ENCODE peak calls at places on chromosomes 2 and 18, in ten cellular contexts. E is GDM1, Y is GM23248, I is AML-193, L is IMR-90, Z is HAP-1, U is activated T-cell treated with anti-CD3 and anti-CD28 coated beads for 1 hour, V is activated B cell treated with CpG ODN at 0.5 μM for 24 hours, A is endodermal cell, J is nephron progenitor cell. P is an unnamed sample.

GRCh38 chr18:13616041-13616440 is 110.3 kb downstream of the FAM210A start:
- DNase-seq in E (no peak), Y (no peak), I (no peak), L (no peak), Z (no peak), U (no peak), V (no peak), A (no peak), J (no peak), P (no peak)

GRCh38 chr18:12990662-12990976 is 543 bp upstream of the CEP192 start:
- DNase-seq in E (no peak), Y (no peak), I (no peak), L (no peak), Z (no peak), U (no peak), V (no peak), A (no peak), J (no peak), P (no peak)

GRCh38 chr18:13915973-13916372 is 637 bp upstream of the MC2R start:
- DNase-seq in E (no peak), Y (no peak), I (no peak), L (no peak), Z (no peak), U (no peak), V (no peak), A (no peak), J (no peak), P (no peak)

GRCh38 chr2:120818441-120818920 is 82.8 kb downstream of the GLI2 start:
- DNase-seq in E (no peak), Y (peak), I (no peak), L (peak), Z (no peak), U (no peak), V (no peak), A (no peak), J (no peak), P (peak)

GRCh38 chr2:135337066-135337465 is 194.0 kb downstream of the ZRANB3 start:
- DNase-seq in E (no peak), Y (no peak), I (no peak), L (no peak), Z (peak), U (no peak), V (no peak), A (no peak), J (no peak), P (no peak)

GRCh38 chr2:164917296-164917903 is 37.9 kb downstream of the SLC38A11 start:
- DNase-seq in E (no peak), Y (peak), I (no peak), L (peak), Z (peak), U (no peak), V (no peak), A (peak), J (peak), P (no peak)

GRCh38 chr18:24190590-24190989 is 51.7 kb downstream of the CABYR start:
- DNase-seq in E (no peak), Y (no peak), I (no peak), L (no peak), Z (no peak), U (no peak), V (no peak), A (no peak), J (no peak), P (no peak)

GRCh38 chr2:108909275-108909823 is 79.7 kb downstream of the EDAR start:
- DNase-seq in E (no peak), Y (no peak), I (no peak), L (no peak), Z (no peak), U (no peak), V (no peak), A (peak), J (no peak), P (no peak)

GRCh38 chr2:138034536-138034935 is 70.3 kb downstream of the HNMT start:
- DNase-seq in E (no peak), Y (no peak), I (no peak), L (no peak), Z (no peak), U (no peak), V (no peak), A (no peak), J (no peak), P (no peak)

GRCh38 chr2:225738735-225739134 is 339.2 kb downstream of the NYAP2 start:
- DNase-seq in E (no peak), Y (no peak), I (no peak), L (no peak), Z (no peak), U (no peak), V (no peak), A (no peak), J (no peak), P (no peak)

GRCh38 chr18:21663615-21664014 is 41.0 kb downstream of the ABHD3 start:
- DNase-seq in E (no peak), Y (no peak), I (no peak), L (no peak), Z (no peak), U (no peak), V (no peak), A (no peak), J (no peak), P (no peak)

GRCh38 chr2:15933184-15933845 is 7.0 kb upstream of the MYCN start:
- DNase-seq in E (no peak), Y (no peak), I (no peak), L (no peak), Z (no peak), U (no peak), V (no peak), A (no peak), J (no peak), P (no peak)

GRCh38 chr2:46118656-46119338 is 178.4 kb upstream of the EPAS1 start:
- DNase-seq in E (no peak), Y (peak), I (no peak), L (no peak), Z (no peak), U (no peak), V (no peak), A (no peak), J (no peak), P (peak)

GRCh38 chr2:128812183-128812940 is 493.7 kb upstream of the HS6ST1 start:
- DNase-seq in E (no peak), Y (no peak), I (no peak), L (no peak), Z (no peak), U (no peak), V (no peak), A (peak), J (no peak), P (no peak)

GRCh38 chr2:108909917-108910515 is 79.0 kb downstream of the EDAR start:
- DNase-seq in E (no peak), Y (no peak), I (no peak), L (no peak), Z (no peak), U (no peak), V (no peak), A (peak), J (no peak), P (no peak)

GRCh38 chr2:39107156-39107555 is 13.7 kb downstream of the SOS1 start:
- DNase-seq in E (no peak), Y (no peak), I (no peak), L (no peak), Z (peak), U (no peak), V (no peak), A (no peak), J (peak), P (no peak)

GRCh38 chr2:96507957-96508520 is 2.9 kb upstream of the NEURL3 start:
- DNase-seq in E (peak), Y (peak), I (peak), L (peak), Z (peak), U (peak), V (peak), A (peak), J (peak), P (no peak)

GRCh38 chr2:164920430-164920829 is 34.9 kb downstream of the SLC38A11 start:
- DNase-seq in E (no peak), Y (peak), I (peak), L (peak), Z (no peak), U (no peak), V (no peak), A (no peak), J (no peak), P (peak)

GRCh38 chr2:149213764-149214493 is 116.5 kb upstream of the LYPD6 start:
- DNase-seq in E (no peak), Y (no peak), I (no peak), L (no peak), Z (no peak), U (no peak), V (no peak), A (no peak), J (no peak), P (no peak)

GRCh38 chr2:75596784-75597183 is 36.0 kb upstream of the EVA1A start:
- DNase-seq in E (no peak), Y (peak), I (no peak), L (peak), Z (no peak), U (no peak), V (no peak), A (no peak), J (no peak), P (no peak)

GRCh38 chr2:98833917-98834263 is 102.1 kb downstream of the CRACDL start:
- DNase-seq in E (no peak), Y (no peak), I (no peak), L (no peak), Z (no peak), U (no peak), V (no peak), A (no peak), J (no peak), P (no peak)

GRCh38 chr2:172921538-172922236 is 154.0 kb upstream of the MAP3K20 start:
- DNase-seq in E (no peak), Y (peak), I (no peak), L (peak), Z (no peak), U (no peak), V (no peak), A (no peak), J (no peak), P (peak)

GRCh38 chr2:45554073-45554742 is 56.9 kb downstream of the SRBD1 start:
- DNase-seq in E (no peak), Y (peak), I (no peak), L (peak), Z (peak), U (no peak), V (no peak), A (no peak), J (no peak), P (peak)

GRCh38 chr2:181250691-181251090 is 206.5 kb upstream of the ITGA4 start:
- DNase-seq in E (no peak), Y (peak), I (peak), L (no peak), Z (no peak), U (no peak), V (no peak), A (no peak), J (no peak), P (peak)

GRCh38 chr2:84838434-84839145 is 42.3 kb downstream of the TRABD2A start:
- DNase-seq in E (no peak), Y (peak), I (no peak), L (peak), Z (no peak), U (no peak), V (no peak), A (no peak), J (no peak), P (no peak)

GRCh38 chr2:191086707-191087106 is 64.1 kb downstream of the STAT4 start:
- DNase-seq in E (no peak), Y (no peak), I (no peak), L (no peak), Z (peak), U (no peak), V (no peak), A (no peak), J (no peak), P (no peak)

GRCh38 chr2:15058015-15058414 is 425.5 kb downstream of the LRATD1 start:
- DNase-seq in E (no peak), Y (peak), I (peak), L (no peak), Z (no peak), U (no peak), V (no peak), A (peak), J (no peak), P (no peak)

GRCh38 chr18:62329676-62330454 is 4.8 kb downstream of the TNFRSF11A start:
- DNase-seq in E (no peak), Y (peak), I (no peak), L (peak), Z (no peak), U (no peak), V (no peak), A (no peak), J (no peak), P (peak)

GRCh38 chr2:234735829-234736228 is 216.0 kb upstream of the SH3BP4 start:
- DNase-seq in E (no peak), Y (no peak), I (no peak), L (no peak), Z (no peak), U (no peak), V (no peak), A (no peak), J (no peak), P (no peak)

P was measured in fibroblast of gingiva.